ENCODE peak calls at places on chromosomes 4 and X, in eight cellular contexts. U is foreskin fibroblast; Z is T-helper 17 cell; E is cardiac muscle cell; B is endodermal cell; G is activated naive CD8-positive, alpha-beta T cell treated with anti-CD3 and anti-CD28 coated beads for 36 hours; I is CD4-positive, alpha-beta T cell; F is NCI-H2081. N is an unnamed sample.

GRCh38 chrX:20913760-20914159 is 460.5 kb upstream of the CNKSR2 start:
- DNase-seq in F (no peak), U (no peak), E (no peak), B (peak), Z (no peak), G (no peak), I (no peak), N (no peak)

GRCh38 chrX:109934935-109935334 is 68.0 kb upstream of the TMEM164 start:
- DNase-seq in F (no peak), U (peak), Z (no peak), I (no peak), B (no peak), G (no peak), E (peak), N (no peak)

GRCh38 chr4:74114234-74114633 is 15.2 kb upstream of the CXCL2 start:
- DNase-seq in B (no peak), E (peak), I (no peak), Z (no peak), G (no peak), F (no peak), U (peak), N (no peak)

GRCh38 chr4:184444953-184445309 is 29.4 kb downstream of the IRF2 start:
- DNase-seq in Z (no peak), E (no peak), B (no peak), I (no peak), U (no peak), F (no peak), G (peak), N (no peak)

GRCh38 chr4:87896020-87896621 is 63.4 kb downstream of the MEPE start:
- DNase-seq in E (peak), U (peak), I (no peak), Z (no peak), B (peak), G (peak), F (no peak), N (no peak)

GRCh38 chr4:136637071-136637777 is 895.1 kb downstream of the PCDH18 start:
- DNase-seq in B (peak), G (no peak), U (no peak), I (no peak), E (peak), Z (no peak), F (no peak), N (no peak)

GRCh38 chrX:85907316-85907715 is 140.0 kb downstream of the CHM start:
- DNase-seq in I (no peak), E (no peak), Z (no peak), U (no peak), G (no peak), B (no peak), F (no peak), N (no peak)

GRCh38 chr4:184473515-184474260 is 662 bp downstream of the IRF2 start:
- DNase-seq in E (peak), U (peak), F (peak), I (peak), Z (peak), B (peak), G (peak), N (peak)

GRCh38 chr4:151331276-151332042 is 6.1 kb upstream of the SH3D19 start:
- DNase-seq in B (no peak), Z (no peak), U (peak), I (no peak), G (no peak), E (no peak), F (no peak), N (no peak)

GRCh38 chr4:150583287-150584197 is 1.6 kb downstream of the MAB21L2 start:
- DNase-seq in I (no peak), Z (no peak), F (no peak), U (no peak), B (peak), E (peak), G (no peak), N (peak)